ENCODE peak calls at places on chromosomes 6 and 20, in seven cellular contexts. J, Q, H, R, E, G and W are unnamed samples.

GRCh38 chr6:36735110-36735971 is 37.7 kb downstream of the RAB44 start:
- DNase-seq in J (no peak), Q (peak; percentile 89), H (peak; percentile 67), R (no peak), E (peak; percentile 67), G (peak; percentile 14), W (no peak)

GRCh38 chr6:162177733-162178132 is 549.8 kb downstream of the PRKN start:
- DNase-seq in J (no peak), Q (peak; percentile 47), H (no peak), R (no peak), E (no peak), G (no peak), W (peak; percentile 18)

GRCh38 chr6:154474636-154475428 is 35.7 kb downstream of the CNKSR3 start:
- DNase-seq in J (no peak), Q (no peak), H (peak; percentile 44), R (peak; percentile 83), E (peak; percentile 47), G (no peak), W (no peak)

GRCh38 chr20:19855426-19855825 is 97.4 kb downstream of the RIN2 start:
- DNase-seq in J (no peak), Q (no peak), H (no peak), R (no peak), E (no peak), G (no peak), W (no peak)

GRCh38 chr20:41774291-41774690 is 156.1 kb upstream of the CHD6 start:
- DNase-seq in J (no peak), Q (no peak), H (no peak), R (no peak), E (no peak), G (no peak), W (no peak)

GRCh38 chr6:142819603-142820335 is 125.2 kb downstream of the HIVEP2 start:
- DNase-seq in J (peak; percentile 23), Q (no peak), H (peak; percentile 61), R (peak; percentile 73), E (no peak), G (peak; percentile 28), W (no peak)

GRCh38 chr6:14371530-14371929 is 254.0 kb downstream of the CD83 start:
- DNase-seq in J (no peak), Q (no peak), H (no peak), R (no peak), E (no peak), G (no peak), W (no peak)

GRCh38 chr6:27176096-27176495 is 71.4 kb upstream of the PRSS16 start:
- DNase-seq in J (no peak), Q (no peak), H (peak; percentile 26), R (no peak), E (no peak), G (no peak), W (no peak)

GRCh38 chr6:88814909-88815308 is 148.5 kb downstream of the RNGTT start:
- DNase-seq in J (no peak), Q (no peak), H (no peak), R (no peak), E (no peak), G (no peak), W (no peak)

GRCh38 chr6:166989427-166990034 is 9.7 kb upstream of the CEP43 start:
- DNase-seq in J (peak; percentile 23), Q (peak; percentile 35), H (peak; percentile 74), R (peak; percentile 11), E (no peak), G (peak; percentile 24), W (no peak)

GRCh38 chr20:3980260-3981131 is 34.9 kb downstream of the RNF24 start:
- DNase-seq in J (no peak), Q (no peak), H (peak; percentile 73), R (peak; percentile 54), E (no peak), G (peak; percentile 5), W (no peak)

GRCh38 chr6:142235247-142235646 is 66.6 kb upstream of the ADGRG6 start:
- DNase-seq in J (no peak), Q (no peak), H (no peak), R (no peak), E (no peak), G (no peak), W (no peak)

GRCh38 chr6:155155787-155156447 is 107.9 kb upstream of the CLDN20 start:
- DNase-seq in J (no peak), Q (no peak), H (peak; percentile 12), R (no peak), E (no peak), G (no peak), W (no peak)

GRCh38 chr20:25088267-25088666 is 6.3 kb upstream of the VSX1 start:
- DNase-seq in J (no peak), Q (no peak), H (no peak), R (no peak), E (no peak), G (no peak), W (no peak)

GRCh38 chr20:52054123-52054522 is 137.5 kb downstream of the ZFP64 start:
- DNase-seq in J (peak; percentile 1), Q (no peak), H (no peak), R (no peak), E (peak; percentile 76), G (no peak), W (no peak)

GRCh38 chr6:124699038-124699437 is 263.2 kb upstream of the RNF217 start:
- DNase-seq in J (no peak), Q (no peak), H (no peak), R (no peak), E (no peak), G (no peak), W (no peak)

DNA sequence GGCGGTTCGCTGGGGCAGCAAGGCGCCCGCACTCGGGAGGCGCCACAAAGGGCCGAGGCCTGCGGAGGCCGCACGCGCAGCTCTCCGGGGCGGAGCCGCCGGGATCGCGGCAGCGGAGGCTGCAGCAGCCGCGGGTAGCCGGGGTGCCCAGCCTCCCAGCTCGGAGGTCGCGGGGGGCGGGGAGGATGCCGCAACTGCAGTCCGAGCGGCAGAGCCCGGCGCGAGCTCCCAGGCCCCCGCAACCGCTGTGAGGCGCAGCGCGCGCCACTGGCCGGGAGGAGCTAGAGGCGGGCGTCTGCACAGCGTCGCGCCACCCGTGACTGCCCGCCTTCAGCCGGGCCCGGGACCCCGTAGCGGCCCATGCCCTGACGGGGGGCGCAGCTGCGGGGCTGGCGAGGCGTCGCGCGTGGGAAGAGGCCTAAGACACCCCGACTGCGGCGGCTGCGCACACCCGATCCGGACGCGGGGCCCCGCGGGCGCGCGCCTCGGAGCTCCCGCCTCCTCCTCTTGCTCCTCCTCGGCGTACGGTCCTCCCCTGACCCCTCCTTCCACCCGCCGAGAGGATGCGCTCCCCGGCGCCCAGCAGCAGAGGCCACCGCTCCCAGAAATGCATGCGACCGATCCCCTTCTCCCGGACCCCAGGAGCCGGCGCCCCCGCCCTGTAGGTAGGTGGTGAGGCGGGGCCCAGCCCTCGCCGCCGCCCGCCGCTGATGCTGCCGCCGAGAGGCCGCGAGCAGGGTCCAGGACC is at the start of gene NCOA7:
- DNase-seq in J (peak; percentile 65), Q (peak; percentile 86), H (peak; percentile 83), R (peak; percentile 76), E (peak; percentile 97), G (peak; percentile 81), W (peak; percentile 71)
- H3K4me1 ChIP-seq in J (peaks cover 29% of the 10 kb centered on the region), Q (peaks cover 10% of the 10 kb centered on the region), H (peaks cover 62% of the 10 kb centered on the region), R (peaks cover 39% of the 10 kb centered on the region), E (peaks cover 66% of the 10 kb centered on the region), G (peaks cover 37% of the 10 kb centered on the region), W (peaks cover 35% of the 10 kb centered on the region)

DNA sequence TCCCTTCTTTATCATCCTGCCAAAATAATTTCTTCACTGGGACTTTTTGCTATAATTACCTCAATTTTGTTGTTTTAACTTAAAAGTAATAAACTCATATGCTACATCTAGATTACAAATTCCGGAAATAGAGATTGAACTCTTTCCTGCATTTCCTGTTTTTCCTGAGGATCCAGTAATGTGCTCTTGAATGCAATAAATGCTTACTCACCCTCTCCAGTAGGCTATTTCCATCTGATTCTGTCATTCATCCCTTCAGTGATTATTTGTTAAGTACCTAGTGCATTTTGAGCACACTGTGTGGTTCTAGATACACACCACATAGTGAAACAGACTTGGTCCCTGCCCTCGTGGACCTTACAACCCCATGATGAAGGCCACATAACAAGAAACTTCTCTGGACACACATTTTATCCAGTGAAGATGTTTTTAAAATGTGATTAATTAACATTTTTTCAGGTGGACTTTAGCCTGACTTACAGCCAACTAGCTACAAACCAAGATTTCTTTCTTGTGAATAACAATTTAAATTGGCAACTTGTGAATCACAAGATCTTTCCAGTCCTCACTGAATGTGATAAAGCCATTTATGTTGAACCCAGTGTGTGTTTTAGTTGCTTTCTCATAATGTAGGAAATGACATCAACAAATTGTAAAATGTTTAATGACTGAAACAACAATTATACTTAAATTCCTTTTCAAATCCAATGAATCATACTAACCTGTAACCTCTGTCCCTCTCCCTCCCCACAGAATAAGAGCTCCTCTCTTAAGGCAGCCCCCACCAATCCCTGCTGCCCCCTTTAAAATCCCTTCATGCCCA is 272.3 kb downstream of the KHDC1L start:
- DNase-seq in J (no peak), Q (no peak), H (no peak), R (peak; percentile 75), E (no peak), G (no peak), W (no peak)
- H3K4me3 ChIP-seq in J (no peak overlapping the region), Q (no peak overlapping the region), H (no peak overlapping the region), R (no peak overlapping the region), E (no peak overlapping the region), G (no peak overlapping the region), W (no peak overlapping the region)

GRCh38 chr6:83086751-83087150 is 19.3 kb downstream of the DOP1A start:
- DNase-seq in J (no peak), Q (no peak), H (no peak), R (no peak), E (no peak), G (no peak), W (no peak)

DNA sequence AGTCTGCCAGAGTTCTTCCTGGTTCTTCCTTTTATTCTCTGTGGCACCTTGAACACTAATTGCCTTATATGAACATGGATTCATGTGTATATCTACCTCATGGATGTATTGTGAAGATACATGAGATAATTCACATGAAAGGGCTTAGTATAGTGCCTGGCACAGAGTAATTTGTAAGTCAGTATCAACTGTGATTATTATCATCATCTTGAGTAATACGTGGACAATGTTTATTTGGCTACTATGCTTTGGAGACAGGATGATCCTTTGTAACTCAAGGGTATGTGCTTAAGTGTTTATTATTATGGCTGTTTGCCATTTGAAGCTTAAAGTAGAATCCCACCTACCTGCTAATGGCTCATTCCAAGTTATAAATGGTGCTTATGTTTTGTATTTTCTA is 16.0 kb downstream of the DOP1A start:
- DNase-seq in J (no peak), Q (no peak), H (no peak), R (no peak), E (no peak), G (no peak), W (no peak)
- H3K9me3 ChIP-seq in J (no peaks in the 10 kb centered on the region), Q (no peaks in the 10 kb centered on the region), H (no peaks in the 10 kb centered on the region), R (no peaks in the 10 kb centered on the region), E (no peaks in the 10 kb centered on the region), G (no peaks in the 10 kb centered on the region), W (no peaks in the 10 kb centered on the region)

DNA sequence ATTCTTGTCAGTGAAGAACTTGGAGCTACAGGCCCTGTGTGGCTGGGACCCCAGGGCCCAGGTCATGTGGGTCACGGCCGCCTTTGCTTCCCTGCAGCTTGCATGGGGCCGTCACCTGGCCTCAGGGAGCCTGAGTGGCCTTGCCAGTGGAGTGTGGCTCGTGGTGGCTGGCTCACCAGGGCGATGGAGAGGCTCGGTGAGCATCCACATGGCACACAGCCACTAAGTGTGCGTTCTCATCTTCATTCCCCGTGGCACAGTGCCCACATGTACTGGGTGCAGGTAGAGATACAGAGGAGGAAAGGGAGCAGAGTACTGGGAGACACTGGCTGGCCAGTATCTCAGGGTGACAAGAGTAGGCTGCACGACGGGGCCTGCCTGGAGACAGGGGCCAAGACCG is 21.5 kb downstream of the MANBAL start:
- DNase-seq in J (no peak), Q (no peak), H (no peak), R (no peak), E (no peak), G (no peak), W (no peak)
- H3K4me1 ChIP-seq in J (no peaks in the 10 kb centered on the region), Q (no peaks in the 10 kb centered on the region), H (peaks cover 36% of the 10 kb centered on the region), R (peaks cover 69% of the 10 kb centered on the region), E (peaks cover 27% of the 10 kb centered on the region), G (no peaks in the 10 kb centered on the region), W (no peaks in the 10 kb centered on the region)